ENCODE peak calls at places on chromosome 17, in five cellular contexts. D, K, F, O and N are unnamed samples.

GRCh38 chr17:72644481-72644880 is 448.0 kb downstream of the SLC39A11 start:
- DNase-seq in D (no peak), K (no peak), F (no peak), O (no peak), N (no peak)

GRCh38 chr17:65666869-65667268 is 105.4 kb upstream of the AXIN2 start:
- DNase-seq in D (no peak), K (no peak), F (no peak), O (no peak), N (no peak)

GRCh38 chr17:63538693-63539595 is 11.3 kb upstream of the DCAF7 start:
- DNase-seq in D (no peak), K (no peak), F (no peak), O (no peak), N (no peak)

GRCh38 chr17:34665150-34665802 is 85.9 kb downstream of the TMEM132E start:
- DNase-seq in D (no peak), K (no peak), F (peak; percentile 77), O (no peak), N (peak; percentile 53)

GRCh38 chr17:75723201-75723930 is 2.1 kb downstream of the ITGB4 start:
- DNase-seq in D (no peak), K (no peak), F (peak; percentile 75), O (no peak), N (no peak)

GRCh38 chr17:56808503-56808902 is 25.2 kb downstream of the C17orf67 start:
- DNase-seq in D (no peak), K (no peak), F (peak; percentile 87), O (no peak), N (no peak)

GRCh38 chr17:77313831-77314230 is 173.1 kb downstream of the SEC14L1 start:
- DNase-seq in D (no peak), K (no peak), F (no peak), O (no peak), N (no peak)

GRCh38 chr17:4939554-4939803 is 367 bp downstream of the SLC25A11 start:
- DNase-seq in D (no peak), K (no peak), F (no peak), O (no peak), N (no peak)

GRCh38 chr17:45353047-45353446 is 36.2 kb upstream of the MAP3K14 start:
- DNase-seq in D (no peak), K (no peak), F (no peak), O (no peak), N (no peak)

GRCh38 chr17:65985571-65985970 is 206.4 kb downstream of the CEP112 start:
- DNase-seq in D (no peak), K (no peak), F (no peak), O (no peak), N (no peak)

GRCh38 chr17:4276514-4276913 is 12.7 kb upstream of the ANKFY1 start:
- DNase-seq in D (no peak), K (no peak), F (no peak), O (no peak), N (no peak)

GRCh38 chr17:82086941-82087906 is 10.8 kb downstream of the FASN start:
- DNase-seq in D (no peak), K (no peak), F (no peak), O (no peak), N (no peak)

GRCh38 chr17:42852351-42852750 is 1.4 kb downstream of the AOC3 start:
- DNase-seq in D (no peak), K (no peak), F (no peak), O (no peak), N (no peak)

GRCh38 chr17:42474270-42474669 is 15.6 kb downstream of the ATP6V0A1 start:
- DNase-seq in D (no peak), K (no peak), F (no peak), O (no peak), N (no peak)

GRCh38 chr17:8408371-8408770 is 10.7 kb upstream of the RNF222 start:
- DNase-seq in D (no peak), K (no peak), F (no peak), O (no peak), N (no peak)

GRCh38 chr17:28667870-28668269 is 5.9 kb downstream of the SUPT6H start:
- DNase-seq in D (no peak), K (no peak), F (peak; percentile 14), O (no peak), N (no peak)

GRCh38 chr17:12386240-12386639 is 279.4 kb upstream of the MYOCD start:
- DNase-seq in D (no peak), K (no peak), F (no peak), O (no peak), N (no peak)

GRCh38 chr17:40284085-40284713 is 3.5 kb upstream of the CDC6 start:
- DNase-seq in D (no peak), K (no peak), F (no peak), O (no peak), N (no peak)

GRCh38 chr17:82287849-82288601 is 14.5 kb upstream of the CSNK1D start:
- DNase-seq in D (peak; percentile 84), K (no peak), F (peak; percentile 39), O (peak; percentile 25), N (no peak)

GRCh38 chr17:4899341-4900230 is at the start of gene C17orf107:
- DNase-seq in D (peak; percentile 90), K (peak; percentile 18), F (peak; percentile 15), O (peak; percentile 23), N (no peak)

GRCh38 chr17:4968166-4968915 is 724 bp upstream of the SPAG7 start:
- DNase-seq in D (no peak), K (peak; percentile 35), F (peak; percentile 14), O (no peak), N (peak; percentile 72)

GRCh38 chr17:65219124-65219523 is 82.0 kb downstream of the RGS9 start:
- DNase-seq in D (no peak), K (no peak), F (peak; percentile 10), O (no peak), N (no peak)

GRCh38 chr17:74295625-74296547 is 21.9 kb downstream of the DNAI2 start:
- DNase-seq in D (no peak), K (no peak), F (no peak), O (no peak), N (no peak)